ENCODE peak calls at places on chromosomes 3 and 15, in eight cellular contexts. S, V, J, T, Q, B, N and H are unnamed samples.

GRCh38 chr3:123385981-123386380 is 62.9 kb downstream of the ADCY5 start:
- DNase-seq in V (no peak), T (no peak), Q (no peak), J (peak; percentile 13), N (no peak), S (no peak), B (no peak), H (peak; percentile 60)

GRCh38 chr3:105585-105984 is 91.0 kb upstream of the CHL1 start:
- DNase-seq in N (no peak), V (no peak), B (no peak), T (no peak), J (no peak), S (no peak), Q (no peak), H (no peak)

GRCh38 chr3:75059120-75059519 is 444.7 kb upstream of the CNTN3 start:
- DNase-seq in V (no peak), B (no peak), Q (no peak), J (no peak), S (no peak), N (no peak), T (no peak), H (no peak)

GRCh38 chr3:110813541-110813940 is 258.1 kb upstream of the NECTIN3 start:
- DNase-seq in V (no peak), Q (no peak), S (no peak), B (no peak), T (no peak), J (no peak), N (no peak), H (no peak)

GRCh38 chr15:58441376-58442070 is 9.7 kb downstream of the LIPC start:
- DNase-seq in V (no peak), S (no peak), N (no peak), Q (no peak), B (peak; percentile 38), J (peak; percentile 89), T (no peak), H (peak; percentile 79)

GRCh38 chr15:100763764-100764750 is 115.6 kb upstream of the ALDH1A3 start:
- DNase-seq in Q (no peak), J (peak; percentile 44), V (no peak), S (no peak), T (no peak), N (peak; percentile 93), B (no peak), H (peak; percentile 38)

GRCh38 chr3:184531580-184532290 is 29.9 kb upstream of the EPHB3 start:
- DNase-seq in N (no peak), T (no peak), V (no peak), Q (no peak), S (no peak), B (no peak), J (peak; percentile 11), H (no peak)

GRCh38 chr15:90530250-90531051 is 728 bp downstream of the CRTC3 start:
- DNase-seq in Q (peak; percentile 17), B (peak; percentile 32), T (peak; percentile 49), N (peak; percentile 47), J (peak; percentile 40), V (peak; percentile 69), S (peak; percentile 15), H (peak; percentile 55)

GRCh38 chr3:35793668-35794067 is 154.3 kb downstream of the ARPP21 start:
- DNase-seq in J (no peak), V (no peak), Q (no peak), T (no peak), B (no peak), S (no peak), N (no peak), H (no peak)

GRCh38 chr3:38805765-38806386 is 10.1 kb downstream of the SCN10A start:
- DNase-seq in N (peak; percentile 87), S (no peak), V (peak; percentile 18), B (peak; percentile 79), J (peak; percentile 85), Q (peak; percentile 95), T (no peak), H (peak; percentile 53)

GRCh38 chr15:62528505-62528904 is 363.4 kb upstream of the C2CD4B start:
- DNase-seq in N (no peak), B (no peak), Q (no peak), J (no peak), S (no peak), V (no peak), T (no peak), H (no peak)

GRCh38 chr15:51907136-51907862 is 64.3 kb downstream of the LEO1 start:
- DNase-seq in V (peak; percentile 39), T (no peak), J (peak; percentile 47), Q (no peak), S (peak; percentile 85), B (no peak), N (peak; percentile 72), H (no peak)

GRCh38 chr3:134406331-134407246 is 32.3 kb upstream of the AMOTL2 start:
- DNase-seq in S (peak; percentile 58), J (no peak), T (peak; percentile 88), B (no peak), V (no peak), N (peak; percentile 83), Q (peak; percentile 77), H (no peak)

GRCh38 chr3:45704544-45704943 is 15.3 kb downstream of the SACM1L start:
- DNase-seq in B (no peak), T (no peak), S (no peak), N (no peak), Q (no peak), V (no peak), J (no peak), H (no peak)

GRCh38 chr15:66619152-66619903 is 53.5 kb upstream of the LCTL start:
- DNase-seq in V (peak; percentile 92), T (peak; percentile 22), B (peak; percentile 34), S (peak; percentile 4), Q (peak; percentile 62), J (peak; percentile 80), N (peak; percentile 74), H (peak; percentile 59)

GRCh38 chr3:135637033-135637432 is 328.5 kb upstream of the PPP2R3A start:
- DNase-seq in T (no peak), Q (no peak), V (no peak), B (no peak), S (no peak), J (no peak), N (no peak), H (no peak)